ENCODE peak calls at places on chromosomes 11 and 22, in four cellular contexts. Z is HCT116, W is endodermal cell, C is neuronal stem cell. R is an unnamed sample. For H3K27me3 and H3K36me3, the result is how much of the 10 kb centered on the place peaks cover.

GRCh38 chr11:28009383-28009782 is 98.6 kb downstream of the KIF18A start:
- DNase-seq in Z (no peak), W (no peak), C (no peak), R (peak)

GRCh38 chr11:113014731-113015455 is 53.7 kb downstream of the NCAM1 start:
- DNase-seq in Z (no peak), W (peak), C (no peak), R (peak)

GRCh38 chr11:121661796-121662508 is 209.2 kb upstream of the SORL1-AS1 start:
- DNase-seq in Z (no peak), W (no peak), C (no peak), R (peak)

GRCh38 chr22:21837184-21837979 is 30.1 kb downstream of the MAPK1 start:
- DNase-seq in Z (peak), W (no peak), C (peak), R (peak)

GRCh38 chr11:396948-397548 is 3.0 kb downstream of the PKP3 start:
- DNase-seq in Z (no peak), W (no peak), C (no peak), R (no peak)

GRCh38 chr11:8577791-8578581 is 16.0 kb downstream of the STK33 start:
- DNase-seq in Z (no peak), W (no peak), C (no peak), R (peak)

GRCh38 chr11:88103337-88104206 is 71.7 kb downstream of the RAB38 start:
- DNase-seq in Z (peak), W (peak), C (peak), R (peak)

GRCh38 chr11:130120045-130120444 is 39.5 kb upstream of the ST14 start:
- DNase-seq in Z (no peak), W (no peak), C (no peak), R (no peak)

GRCh38 chr11:89495951-89496350 is 4.8 kb upstream of the NOX4 start:
- DNase-seq in Z (no peak), W (peak), C (peak), R (peak)

GRCh38 chr11:62680825-62681240 is 2.0 kb upstream of the UBXN1 start:
- DNase-seq in Z (peak), W (peak), C (no peak), R (peak)

GRCh38 chr11:76744186-76745058 is 38.7 kb upstream of the TSKU start:
- DNase-seq in Z (no peak), W (no peak), C (no peak), R (no peak)

GRCh38 chr22:37079668-37080171 is 28.2 kb downstream of the KCTD17 start:
- DNase-seq in Z (no peak), W (no peak), C (no peak), R (no peak)

GRCh38 chr11:115191761-115192160 is 312.5 kb downstream of the CADM1 start:
- DNase-seq in Z (no peak), W (no peak), C (no peak), R (no peak)

GRCh38 chr22:38832005-38832978 is 11.5 kb downstream of the NPTXR start:
- DNase-seq in Z (no peak), W (no peak), C (no peak), R (no peak)

GRCh38 chr11:114279778-114280532 is 16.2 kb upstream of the NNMT start:
- DNase-seq in Z (no peak), W (no peak), C (no peak), R (peak)

GRCh38 chr11:14414470-14415461 is 55.8 kb upstream of the RRAS2 start:
- DNase-seq in Z (no peak), W (peak), C (no peak), R (peak)

GRCh38 chr11:132821027-132821426 is 711.3 kb downstream of the OPCML start:
- DNase-seq in Z (no peak), W (no peak), C (no peak), R (no peak)

GRCh38 chr22:21920341-21921183 is 32.1 kb downstream of the PPM1F start:
- DNase-seq in Z (no peak), W (no peak), C (no peak), R (no peak)

GRCh38 chr11:131666617-131667016 is 296.2 kb downstream of the NTM start:
- DNase-seq in Z (no peak), W (peak), C (no peak), R (no peak)

GRCh38 chr11:117392979-117393378 is 65.3 kb downstream of the CEP164 start:
- DNase-seq in Z (no peak), W (no peak), C (no peak), R (no peak)

GRCh38 chr11:13772223-13773046 is 104.0 kb downstream of the FAR1 start:
- DNase-seq in Z (peak), W (no peak), C (peak), R (peak)

GRCh38 chr11:35549787-35550186 is 24.4 kb upstream of the PAMR1 start:
- DNase-seq in Z (no peak), W (peak), C (peak), R (peak)

GRCh38 chr11:111000400-111001090 is 245.0 kb upstream of the POU2AF2 start:
- DNase-seq in Z (no peak), W (no peak), C (no peak), R (no peak)

GRCh38 chr22:41998361-41999261 is at the start of gene WBP2NL:
- DNase-seq in Z (no peak), W (peak), C (no peak), R (peak)

DNA sequence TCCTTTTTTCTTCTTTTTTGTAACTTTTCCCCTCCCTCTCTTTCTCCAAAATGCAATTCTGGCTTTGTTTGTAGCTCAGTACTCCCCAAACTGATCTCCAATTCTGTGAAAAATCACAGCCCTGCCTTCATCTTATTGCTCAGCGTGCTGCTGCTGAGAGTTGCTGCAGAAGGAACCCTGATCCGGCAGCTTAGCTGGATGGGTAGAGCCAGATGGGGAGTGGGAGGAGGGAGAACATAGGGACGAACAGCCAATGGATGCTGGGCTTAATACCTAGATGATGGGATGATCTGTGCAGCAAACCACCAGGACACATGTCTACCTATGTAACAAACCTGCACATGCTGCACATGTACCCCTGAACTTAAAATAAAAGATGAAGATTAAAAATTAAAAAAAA is 47.5 kb upstream of the E2F8 start:
- DNase-seq in Z (no peak), W (no peak), C (no peak), R (no peak)
- H3K27me3 ChIP-seq in Z (under half), W (under half), C (under half), R (under half)

DNA sequence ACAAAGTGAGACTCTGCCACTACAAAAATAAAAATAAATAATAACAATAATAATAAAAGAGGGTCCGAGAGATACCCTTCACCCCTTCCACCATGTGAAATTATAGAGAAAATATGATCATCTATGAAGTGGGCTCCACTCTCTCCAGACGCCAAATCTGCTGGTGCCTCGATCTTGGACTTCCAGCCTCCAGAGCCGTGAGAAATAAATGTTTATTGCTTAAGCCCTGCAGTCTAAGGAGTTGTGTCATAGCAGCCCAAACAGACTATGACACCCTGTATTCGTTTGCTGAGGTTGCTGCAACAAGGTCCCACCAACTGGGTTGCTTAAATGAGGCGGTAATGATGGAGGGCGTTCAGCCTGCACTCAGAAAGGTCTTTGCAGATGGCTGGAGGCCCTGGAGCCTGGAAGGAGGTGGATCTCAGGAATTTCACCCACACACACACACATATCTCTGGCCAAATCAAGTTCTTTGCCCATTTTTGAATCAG is 7.6 kb upstream of the SEPTIN5 start:
- DNase-seq in Z (no peak), W (peak), C (no peak), R (no peak)
- H3K36me3 ChIP-seq in Z (under half), W (under half), C (under half), R (under half)

GRCh38 chr11:126997196-126997595 is 3.4 kb downstream of the KIRREL3 start:
- DNase-seq in Z (no peak), W (no peak), C (no peak), R (no peak)

GRCh38 chr11:126997641-126998040 is 2.9 kb downstream of the KIRREL3 start:
- DNase-seq in Z (no peak), W (no peak), C (no peak), R (no peak)

GRCh38 chr11:127000291-127000968 is at the start of gene KIRREL3:
- DNase-seq in Z (no peak), W (peak), C (no peak), R (no peak)

GRCh38 chr11:127000991-127001390 is 421 bp upstream of the KIRREL3 start:
- DNase-seq in Z (no peak), W (peak), C (no peak), R (no peak)

DNA sequence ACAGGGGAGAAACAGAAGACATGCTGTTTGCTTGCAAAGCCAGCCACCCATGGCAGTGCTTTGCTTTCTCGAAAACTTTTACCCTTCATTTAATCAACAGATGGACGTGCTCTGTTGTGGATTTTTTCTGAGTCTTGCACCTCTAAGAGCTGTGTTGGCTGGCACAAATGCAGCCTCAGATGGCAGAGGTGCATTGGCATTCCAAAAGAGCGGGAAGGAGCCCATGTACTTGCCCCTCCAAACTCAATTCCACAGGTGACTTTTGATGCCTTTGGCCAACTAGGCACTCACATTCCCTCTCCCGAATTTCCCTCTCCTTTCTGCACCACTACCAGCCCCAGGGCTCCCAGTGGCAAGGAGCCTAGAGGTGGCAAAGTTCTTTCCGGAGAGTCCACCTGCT is 1.2 kb downstream of the KIRREL3 start:
- DNase-seq in Z (no peak), W (no peak), C (no peak), R (no peak)
- H3K4me3 ChIP-seq in Z (no peak), W (no peak), C (no peak), R (no peak)

GRCh38 chr11:65788801-65789200 is 1.9 kb downstream of the OVOL1 start:
- DNase-seq in Z (no peak), W (no peak), C (no peak), R (no peak)

GRCh38 chr11:65786786-65787636 is at the start of gene OVOL1:
- DNase-seq in Z (peak), W (peak), C (no peak), R (peak)

GRCh38 chr11:65789230-65790103 is 2.6 kb downstream of the OVOL1 start:
- DNase-seq in Z (no peak), W (peak), C (no peak), R (no peak)

GRCh38 chr11:65786008-65786785 is 666 bp upstream of the OVOL1 start:
- DNase-seq in Z (no peak), W (peak), C (no peak), R (no peak)

GRCh38 chr11:65787649-65788622 is 1.1 kb downstream of the OVOL1 start:
- DNase-seq in Z (no peak), W (peak), C (no peak), R (no peak)
- H3K27me3 ChIP-seq in Z (under half), W (half or more), C (half or more), R (under half)

GRCh38 chr11:65658174-65659021 is 4.3 kb downstream of the RELA start:
- DNase-seq in Z (no peak), W (no peak), C (no peak), R (no peak)
- H3K36me3 ChIP-seq in Z (half or more), W (half or more), C (half or more), R (under half)

GRCh38 chr11:119378851-119379465 is 2.5 kb downstream of the USP2 start:
- DNase-seq in Z (no peak), W (peak), C (no peak), R (no peak)

GRCh38 chr11:119380816-119381185 is 689 bp downstream of the USP2 start:
- DNase-seq in Z (no peak), W (peak), C (no peak), R (no peak)

GRCh38 chr11:119381186-119381988 is at the start of gene USP2:
- DNase-seq in Z (peak), W (peak), C (peak), R (peak)

GRCh38 chr11:119382101-119382500 is 611 bp upstream of the USP2 start:
- DNase-seq in Z (no peak), W (no peak), C (no peak), R (no peak)

GRCh38 chr11:119380160-119380815 is 1.2 kb downstream of the USP2 start:
- DNase-seq in Z (no peak), W (no peak), C (no peak), R (no peak)
- H3K4me3 ChIP-seq in Z (peak), W (peak), C (no peak), R (no peak)

DNA sequence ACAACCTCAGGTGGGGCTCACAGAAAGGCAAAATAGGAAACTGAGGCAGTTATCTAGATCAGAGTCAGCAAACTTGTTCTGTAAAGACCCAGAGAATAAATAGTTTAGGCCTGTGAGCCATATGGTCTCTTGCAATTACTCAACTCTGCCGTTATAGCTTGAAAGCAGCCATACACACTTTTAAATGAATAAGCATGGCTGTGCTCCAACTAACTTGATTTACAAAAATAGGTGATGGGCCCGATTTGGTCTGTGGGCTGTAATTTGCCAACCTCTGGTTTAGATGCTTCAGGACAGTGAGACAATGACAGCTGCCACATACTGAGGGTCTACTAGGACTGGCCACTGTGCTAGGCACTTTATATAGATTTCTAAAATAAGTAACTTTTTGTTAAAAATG is 198.8 kb upstream of the NARS2 start:
- DNase-seq in Z (no peak), W (no peak), C (no peak), R (no peak)
- H3K27me3 ChIP-seq in Z (under half), W (under half), C (under half), R (under half)

GRCh38 chr11:74615311-74615710 is 22.9 kb downstream of the POLD3 start:
- DNase-seq in Z (no peak), W (no peak), C (no peak), R (no peak)
- H3K36me3 ChIP-seq in Z (under half), W (half or more), C (under half), R (under half)

GRCh38 chr11:73242291-73243092 is 24.4 kb downstream of the P2RY2 start:
- DNase-seq in Z (peak), W (peak), C (peak), R (peak)
- H3K4me3 ChIP-seq in Z (peak), W (no peak), C (peak), R (no peak)

DNA sequence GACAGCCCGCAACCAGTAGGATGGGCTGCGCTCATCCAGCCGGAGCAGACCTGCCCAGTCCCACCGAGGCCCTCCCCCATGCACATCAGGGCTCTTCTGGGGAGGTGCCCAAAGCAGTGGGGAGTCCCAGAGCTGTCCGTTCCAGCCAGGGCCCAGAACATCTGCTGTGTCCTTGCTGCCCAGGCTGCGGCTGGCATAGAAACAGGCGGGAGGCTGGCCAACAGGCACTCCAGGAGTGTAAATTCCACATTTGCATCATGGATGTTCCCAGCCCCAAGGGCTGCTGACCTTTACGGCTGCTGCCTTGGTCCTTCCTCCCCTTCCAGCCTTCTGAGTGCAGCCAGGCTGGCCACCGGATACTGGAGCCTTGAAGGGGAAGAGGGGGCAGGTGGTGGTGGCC is 30.0 kb upstream of the SYT7 start:
- DNase-seq in Z (no peak), W (no peak), C (no peak), R (no peak)
- H3K27me3 ChIP-seq in Z (under half), W (under half), C (under half), R (under half)